ENCODE peak calls at places on chromosome 4, in eight cellular contexts. N, H, O, I, J, Y, V and C are unnamed samples.

GRCh38 chr4:52655505-52655904 is 3.6 kb downstream of the USP46 start:
- DNase-seq in N (no peak), H (no peak), O (no peak), I (no peak), J (no peak), Y (peak; percentile 49), V (no peak), C (no peak)

GRCh38 chr4:18844726-18845125 is 823.2 kb upstream of the LCORL start:
- DNase-seq in N (no peak), H (no peak), O (no peak), I (no peak), J (no peak), Y (no peak), V (no peak), C (no peak)

GRCh38 chr4:78778530-78778929 is 2.4 kb downstream of the BMP2K start:
- DNase-seq in N (no peak), H (no peak), O (no peak), I (no peak), J (no peak), Y (no peak), V (no peak), C (no peak)

GRCh38 chr4:184617611-184618196 is 31.5 kb downstream of the CASP3 start:
- DNase-seq in N (no peak), H (no peak), O (peak; percentile 84), I (no peak), J (no peak), Y (no peak), V (no peak), C (no peak)

GRCh38 chr4:75698162-75698962 is 25.2 kb upstream of the G3BP2 start:
- DNase-seq in N (no peak), H (no peak), O (no peak), I (no peak), J (peak; percentile 19), Y (no peak), V (no peak), C (no peak)

GRCh38 chr4:74045247-74045646 is 6.8 kb upstream of the CXCL3 start:
- DNase-seq in N (no peak), H (no peak), O (no peak), I (no peak), J (no peak), Y (no peak), V (no peak), C (no peak)

GRCh38 chr4:141246243-141246642 is 25.5 kb downstream of the ZNF330 start:
- DNase-seq in N (no peak), H (no peak), O (no peak), I (no peak), J (no peak), Y (no peak), V (no peak), C (no peak)

GRCh38 chr4:108372678-108373077 is 203.9 kb upstream of the LEF1 start:
- DNase-seq in N (no peak), H (no peak), O (no peak), I (no peak), J (peak; percentile 44), Y (no peak), V (no peak), C (no peak)

GRCh38 chr4:150593996-150594395 is 12.0 kb downstream of the MAB21L2 start:
- DNase-seq in N (no peak), H (no peak), O (no peak), I (no peak), J (no peak), Y (no peak), V (no peak), C (no peak)

GRCh38 chr4:108224628-108225053 is 55.9 kb upstream of the LEF1 start:
- DNase-seq in N (no peak), H (no peak), O (no peak), I (no peak), J (no peak), Y (no peak), V (no peak), C (no peak)

GRCh38 chr4:4627111-4627510 is 85.3 kb upstream of the STX18 start:
- DNase-seq in N (no peak), H (no peak), O (no peak), I (no peak), J (no peak), Y (no peak), V (no peak), C (no peak)

GRCh38 chr4:3040447-3041191 is 33.7 kb downstream of the HTT-AS start:
- DNase-seq in N (no peak), H (no peak), O (no peak), I (no peak), J (no peak), Y (no peak), V (no peak), C (no peak)

GRCh38 chr4:155675709-155676429 is 9.2 kb downstream of the GUCY1A1 start:
- DNase-seq in N (no peak), H (no peak), O (peak; percentile 10), I (no peak), J (no peak), Y (no peak), V (no peak), C (no peak)

GRCh38 chr4:110085131-110085530 is 113.3 kb downstream of the ELOVL6 start:
- DNase-seq in N (no peak), H (no peak), O (peak; percentile 99), I (no peak), J (peak; percentile 24), Y (no peak), V (no peak), C (no peak)

GRCh38 chr4:5365071-5366008 is 314.1 kb downstream of the STK32B start:
- DNase-seq in N (no peak), H (peak; percentile 79), O (peak; percentile 14), I (no peak), J (no peak), Y (peak; percentile 41), V (no peak), C (no peak)